ENCODE peak calls at places on chromosomes 1 and 21, in six cellular contexts. One of them, this sample, is unnamed.

GRCh38 chr1:210448293-210448892 is 119.7 kb downstream of the HHAT start:
- DNase-seq in CD8-positive, alpha-beta T cell: no peak
- DNase-seq in esophagus muscularis mucosa: no peak
- DNase-seq in Panc1: peak; percentile 22
- DNase-seq in body of pancreas: peak; percentile 35
- DNase-seq in cardiac muscle cell: peak; percentile 65
- DNase-seq in this sample: no peak

GRCh38 chr1:17224434-17224833 is 19.5 kb downstream of the PADI1 start:
- DNase-seq in CD8-positive, alpha-beta T cell: no peak
- DNase-seq in cardiac muscle cell: no peak
- DNase-seq in Panc1: no peak
- DNase-seq in body of pancreas: no peak
- DNase-seq in esophagus muscularis mucosa: no peak
- DNase-seq in this sample: no peak

GRCh38 chr1:158362941-158363340 is 9.2 kb downstream of the CD1E start:
- DNase-seq in body of pancreas: no peak
- DNase-seq in CD8-positive, alpha-beta T cell: no peak
- DNase-seq in esophagus muscularis mucosa: no peak
- DNase-seq in cardiac muscle cell: no peak
- DNase-seq in Panc1: no peak
- DNase-seq in this sample: no peak

GRCh38 chr1:218348628-218349185 is 3.6 kb downstream of the TGFB2 start:
- DNase-seq in Panc1: no peak
- DNase-seq in cardiac muscle cell: no peak
- DNase-seq in CD8-positive, alpha-beta T cell: no peak
- DNase-seq in esophagus muscularis mucosa: no peak
- DNase-seq in body of pancreas: no peak
- DNase-seq in this sample: no peak

GRCh38 chr21:42129300-42130266 is 58.5 kb downstream of the UMODL1 start:
- DNase-seq in cardiac muscle cell: no peak
- DNase-seq in CD8-positive, alpha-beta T cell: no peak
- DNase-seq in Panc1: no peak
- DNase-seq in esophagus muscularis mucosa: no peak
- DNase-seq in body of pancreas: no peak
- DNase-seq in this sample: no peak

GRCh38 chr1:15802234-15802965 is 5.0 kb downstream of the UQCRHL start:
- DNase-seq in cardiac muscle cell: no peak
- DNase-seq in Panc1: no peak
- DNase-seq in body of pancreas: no peak
- DNase-seq in CD8-positive, alpha-beta T cell: no peak
- DNase-seq in esophagus muscularis mucosa: no peak
- DNase-seq in this sample: no peak

GRCh38 chr1:10904396-10905358 is 107.8 kb upstream of the TARDBP start:
- DNase-seq in Panc1: no peak
- DNase-seq in CD8-positive, alpha-beta T cell: peak; percentile 47
- DNase-seq in cardiac muscle cell: peak; percentile 65
- DNase-seq in body of pancreas: no peak
- DNase-seq in esophagus muscularis mucosa: no peak
- DNase-seq in this sample: no peak

GRCh38 chr1:116504308-116505156 is 66.3 kb downstream of the CD58 start:
- DNase-seq in CD8-positive, alpha-beta T cell: peak; percentile 81
- DNase-seq in cardiac muscle cell: no peak
- DNase-seq in Panc1: no peak
- DNase-seq in esophagus muscularis mucosa: no peak
- DNase-seq in body of pancreas: peak; percentile 81
- DNase-seq in this sample: peak; percentile 51

GRCh38 chr1:208302702-208303101 is 58.5 kb upstream of the PLXNA2 start:
- DNase-seq in esophagus muscularis mucosa: no peak
- DNase-seq in cardiac muscle cell: no peak
- DNase-seq in Panc1: no peak
- DNase-seq in body of pancreas: no peak
- DNase-seq in CD8-positive, alpha-beta T cell: no peak
- DNase-seq in this sample: no peak

GRCh38 chr1:26959722-26960624 is at the start of gene KDF1:
- DNase-seq in esophagus muscularis mucosa: no peak
- DNase-seq in Panc1: no peak
- DNase-seq in cardiac muscle cell: peak; percentile 39
- DNase-seq in CD8-positive, alpha-beta T cell: peak; percentile 45
- DNase-seq in body of pancreas: peak; percentile 88
- DNase-seq in this sample: no peak

GRCh38 chr1:116950497-116951174 is 40.9 kb downstream of the PTGFRN start:
- DNase-seq in body of pancreas: no peak
- DNase-seq in cardiac muscle cell: no peak
- DNase-seq in CD8-positive, alpha-beta T cell: no peak
- DNase-seq in Panc1: no peak
- DNase-seq in esophagus muscularis mucosa: peak; percentile 89
- DNase-seq in this sample: no peak

GRCh38 chr1:229075217-229075616 is 195.7 kb upstream of the RAB4A start:
- DNase-seq in body of pancreas: no peak
- DNase-seq in esophagus muscularis mucosa: no peak
- DNase-seq in Panc1: no peak
- DNase-seq in cardiac muscle cell: no peak
- DNase-seq in CD8-positive, alpha-beta T cell: no peak
- DNase-seq in this sample: no peak

GRCh38 chr21:15966216-15966615 is 236.4 kb downstream of the USP25 start:
- DNase-seq in Panc1: no peak
- DNase-seq in cardiac muscle cell: no peak
- DNase-seq in CD8-positive, alpha-beta T cell: no peak
- DNase-seq in body of pancreas: no peak
- DNase-seq in esophagus muscularis mucosa: no peak
- DNase-seq in this sample: no peak

GRCh38 chr1:46280092-46280491 is 23.3 kb downstream of the LRRC41 start:
- DNase-seq in CD8-positive, alpha-beta T cell: no peak
- DNase-seq in Panc1: no peak
- DNase-seq in esophagus muscularis mucosa: no peak
- DNase-seq in body of pancreas: no peak
- DNase-seq in cardiac muscle cell: no peak
- DNase-seq in this sample: no peak

GRCh38 chr1:8407652-8408051 is 89.7 kb downstream of the SLC45A1 start:
- DNase-seq in body of pancreas: peak; percentile 32
- DNase-seq in cardiac muscle cell: no peak
- DNase-seq in CD8-positive, alpha-beta T cell: no peak
- DNase-seq in Panc1: no peak
- DNase-seq in esophagus muscularis mucosa: no peak
- DNase-seq in this sample: no peak

GRCh38 chr1:197933647-197934046 is 16.5 kb downstream of the LHX9 start:
- DNase-seq in cardiac muscle cell: no peak
- DNase-seq in body of pancreas: no peak
- DNase-seq in esophagus muscularis mucosa: no peak
- DNase-seq in CD8-positive, alpha-beta T cell: no peak
- DNase-seq in Panc1: no peak
- DNase-seq in this sample: no peak

GRCh38 chr1:65480684-65481405 is 60.4 kb downstream of the LEPR start:
- DNase-seq in body of pancreas: no peak
- DNase-seq in Panc1: no peak
- DNase-seq in cardiac muscle cell: no peak
- DNase-seq in esophagus muscularis mucosa: no peak
- DNase-seq in CD8-positive, alpha-beta T cell: no peak
- DNase-seq in this sample: no peak

GRCh38 chr1:231734417-231734816 is 107.8 kb downstream of the DISC1 start:
- DNase-seq in body of pancreas: peak; percentile 25
- DNase-seq in esophagus muscularis mucosa: no peak
- DNase-seq in Panc1: no peak
- DNase-seq in CD8-positive, alpha-beta T cell: no peak
- DNase-seq in cardiac muscle cell: peak; percentile 25
- DNase-seq in this sample: no peak

GRCh38 chr1:160874935-160875334 is 10.0 kb downstream of the ITLN1 start:
- DNase-seq in Panc1: no peak
- DNase-seq in esophagus muscularis mucosa: no peak
- DNase-seq in cardiac muscle cell: no peak
- DNase-seq in body of pancreas: no peak
- DNase-seq in CD8-positive, alpha-beta T cell: no peak
- DNase-seq in this sample: no peak

GRCh38 chr1:161439280-161440232 is 65.7 kb upstream of the FCGR2A start:
- DNase-seq in CD8-positive, alpha-beta T cell: no peak
- DNase-seq in cardiac muscle cell: no peak
- DNase-seq in esophagus muscularis mucosa: no peak
- DNase-seq in body of pancreas: peak; percentile 19
- DNase-seq in Panc1: no peak
- DNase-seq in this sample: no peak

GRCh38 chr1:32990887-32991286 is 26.3 kb upstream of the RNF19B start:
- DNase-seq in body of pancreas: no peak
- DNase-seq in Panc1: no peak
- DNase-seq in esophagus muscularis mucosa: no peak
- DNase-seq in CD8-positive, alpha-beta T cell: no peak
- DNase-seq in cardiac muscle cell: no peak
- DNase-seq in this sample: no peak

GRCh38 chr1:164602142-164602429 is 43.1 kb downstream of the PBX1 start:
- DNase-seq in cardiac muscle cell: no peak
- DNase-seq in Panc1: no peak
- DNase-seq in body of pancreas: peak; percentile 94
- DNase-seq in CD8-positive, alpha-beta T cell: no peak
- DNase-seq in esophagus muscularis mucosa: no peak
- DNase-seq in this sample: no peak

GRCh38 chr1:221743416-221744208 is 1.7 kb upstream of the DUSP10 start:
- DNase-seq in esophagus muscularis mucosa: no peak
- DNase-seq in Panc1: no peak
- DNase-seq in body of pancreas: peak; percentile 84
- DNase-seq in CD8-positive, alpha-beta T cell: no peak
- DNase-seq in cardiac muscle cell: no peak
- DNase-seq in this sample: no peak

GRCh38 chr1:179816196-179816960 is 61.2 kb downstream of the TOR1AIP2 start:
- DNase-seq in CD8-positive, alpha-beta T cell: no peak
- DNase-seq in Panc1: no peak
- DNase-seq in cardiac muscle cell: no peak
- DNase-seq in body of pancreas: peak; percentile 16
- DNase-seq in esophagus muscularis mucosa: no peak
- DNase-seq in this sample: no peak

GRCh38 chr1:200075522-200075921 is 48.0 kb downstream of the NR5A2 start:
- DNase-seq in CD8-positive, alpha-beta T cell: no peak
- DNase-seq in cardiac muscle cell: peak; percentile 50
- DNase-seq in Panc1: no peak
- DNase-seq in esophagus muscularis mucosa: no peak
- DNase-seq in body of pancreas: no peak
- DNase-seq in this sample: no peak

GRCh38 chr1:3022511-3022973 is 1.3 kb downstream of the ACTRT2 start:
- DNase-seq in esophagus muscularis mucosa: no peak
- DNase-seq in CD8-positive, alpha-beta T cell: no peak
- DNase-seq in Panc1: no peak
- DNase-seq in body of pancreas: no peak
- DNase-seq in cardiac muscle cell: no peak
- DNase-seq in this sample: no peak

GRCh38 chr21:39258207-39258606 is 55.2 kb downstream of the BRWD1 start:
- DNase-seq in Panc1: no peak
- DNase-seq in body of pancreas: no peak
- DNase-seq in CD8-positive, alpha-beta T cell: no peak
- DNase-seq in esophagus muscularis mucosa: no peak
- DNase-seq in cardiac muscle cell: no peak
- DNase-seq in this sample: no peak

DNA sequence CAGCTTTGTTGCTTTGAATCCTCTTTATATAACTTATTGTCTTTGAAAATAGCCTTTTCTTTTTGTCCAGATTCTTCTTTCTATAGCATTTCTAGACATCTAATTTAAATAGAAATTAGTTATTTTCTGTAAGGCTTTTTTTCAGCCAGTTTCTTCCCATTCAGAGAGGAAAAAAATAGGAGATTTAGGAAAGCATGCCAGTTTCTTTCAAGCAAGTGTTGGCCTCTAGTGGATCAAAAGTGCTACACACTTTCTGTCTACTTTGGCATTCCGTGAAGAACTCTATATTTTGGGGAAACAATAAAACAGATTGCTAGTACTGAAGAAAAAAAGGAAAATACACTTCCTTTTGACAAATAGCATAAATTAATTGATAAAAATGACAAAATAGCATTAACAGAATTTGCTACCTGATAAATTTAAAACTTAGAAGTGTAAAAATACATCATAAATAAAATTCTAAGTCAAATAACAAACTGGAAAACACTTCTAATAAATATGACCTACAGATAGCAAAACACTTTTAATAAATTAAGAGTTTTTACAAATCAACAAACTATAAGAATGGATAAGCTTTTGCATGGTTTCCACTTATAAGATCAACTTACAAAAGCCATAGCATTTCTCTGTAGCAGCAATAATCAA is 13.1 kb upstream of the EXO1 start:
- DNase-seq in body of pancreas: peak; percentile 4
- DNase-seq in CD8-positive, alpha-beta T cell: no peak
- DNase-seq in esophagus muscularis mucosa: no peak
- DNase-seq in Panc1: peak; percentile 18
- DNase-seq in cardiac muscle cell: peak; percentile 39
- DNase-seq in this sample: no peak
- TF ChIP-seq CTCF in body of pancreas: peak; percentile 49
- TF ChIP-seq CTCF in CD8-positive, alpha-beta T cell: peak; percentile 45
- TF ChIP-seq CTCF in esophagus muscularis mucosa: no peak
- TF ChIP-seq CTCF in Panc1: peak; percentile 76
- TF ChIP-seq CTCF in cardiac muscle cell: peak; percentile 69
- TF ChIP-seq CTCF in this sample: no peak

DNA sequence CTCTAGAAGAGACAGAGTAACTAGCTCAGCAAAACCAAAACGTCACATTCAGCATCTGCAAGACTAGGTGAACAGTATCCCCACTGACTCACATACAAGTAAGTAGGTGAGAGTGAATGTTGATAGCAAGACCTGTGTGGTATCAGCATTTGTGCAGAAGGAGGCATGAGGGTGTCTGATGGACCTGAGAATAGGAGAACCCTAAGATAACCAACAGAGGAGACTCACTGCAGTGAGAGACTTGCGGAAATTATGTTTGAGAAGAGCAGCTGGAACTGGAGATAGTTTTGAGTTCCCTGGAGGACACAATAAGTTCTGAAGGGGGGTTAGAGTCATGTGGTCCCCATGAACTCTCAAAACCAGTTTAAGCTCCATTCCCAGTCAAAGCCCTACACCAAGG is 59.1 kb downstream of the DYRK1A start:
- DNase-seq in Panc1: no peak
- DNase-seq in cardiac muscle cell: no peak
- DNase-seq in CD8-positive, alpha-beta T cell: no peak
- DNase-seq in esophagus muscularis mucosa: no peak
- DNase-seq in body of pancreas: no peak
- DNase-seq in this sample: no peak
- H3K27ac ChIP-seq in Panc1: no peak overlapping the region
- H3K27ac ChIP-seq in cardiac muscle cell: peak overlapping the region; percentile 16
- H3K27ac ChIP-seq in CD8-positive, alpha-beta T cell: no peak overlapping the region
- H3K27ac ChIP-seq in esophagus muscularis mucosa: no peak overlapping the region
- H3K27ac ChIP-seq in body of pancreas: no peak overlapping the region
- H3K27ac ChIP-seq in this sample: no peak overlapping the region

GRCh38 chr1:190633488-190633887 is 155.8 kb upstream of the BRINP3 start:
- DNase-seq in Panc1: no peak
- DNase-seq in body of pancreas: no peak
- DNase-seq in cardiac muscle cell: peak; percentile 30
- DNase-seq in CD8-positive, alpha-beta T cell: no peak
- DNase-seq in esophagus muscularis mucosa: no peak
- DNase-seq in this sample: no peak
- TF ChIP-seq CTCF in Panc1: no peak
- TF ChIP-seq CTCF in body of pancreas: peak; percentile 49
- TF ChIP-seq CTCF in cardiac muscle cell: no peak
- TF ChIP-seq CTCF in CD8-positive, alpha-beta T cell: no peak
- TF ChIP-seq CTCF in esophagus muscularis mucosa: no peak
- TF ChIP-seq CTCF in this sample: no peak

DNA sequence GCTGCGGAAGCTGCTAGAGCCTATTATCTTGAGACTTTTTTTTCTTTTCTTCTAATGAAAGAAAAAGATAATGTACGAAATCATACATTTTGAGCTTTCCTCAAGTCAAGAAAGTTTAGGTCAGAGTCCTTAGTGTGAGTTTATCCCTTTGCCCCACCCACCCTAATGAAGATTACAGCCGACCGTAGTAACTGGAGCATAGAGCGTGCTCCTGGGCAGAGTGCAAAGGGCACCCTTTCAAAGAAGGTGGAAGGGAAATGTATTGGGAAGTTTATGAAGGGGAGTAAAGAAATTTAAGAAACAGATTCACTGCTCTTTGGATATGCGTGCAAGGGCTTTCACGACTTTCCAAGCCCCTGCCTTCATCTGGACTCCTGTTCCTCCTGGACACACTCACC is 17.2 kb downstream of the GNG12 start:
- DNase-seq in cardiac muscle cell: no peak
- DNase-seq in body of pancreas: no peak
- DNase-seq in CD8-positive, alpha-beta T cell: no peak
- DNase-seq in Panc1: no peak
- DNase-seq in esophagus muscularis mucosa: no peak
- DNase-seq in this sample: no peak
- H3K27ac ChIP-seq in cardiac muscle cell: no peak overlapping the region
- H3K27ac ChIP-seq in body of pancreas: no peak overlapping the region
- H3K27ac ChIP-seq in CD8-positive, alpha-beta T cell: no peak overlapping the region
- H3K27ac ChIP-seq in Panc1: no peak overlapping the region
- H3K27ac ChIP-seq in esophagus muscularis mucosa: peak overlapping the region; percentile 71
- H3K27ac ChIP-seq in this sample: peak overlapping the region; percentile 73

This sample was measured in esophagus squamous epithelium.